ENCODE peak calls at places on chromosomes 7 and 10, in six cellular contexts. L is neural progenitor cell, T is dermis microvascular lymphatic vessel endothelial cell, V is neural crest cell, Z is nephron progenitor cell, D is cerebellum. Y is an unnamed sample.

GRCh38 chr10:116271593-116272496 is 1.2 kb downstream of the GFRA1 start:
- DNase-seq in L (peak), T (no peak), V (peak), Z (peak), D (no peak), Y (peak)

GRCh38 chr7:107505362-107505761 is 35.5 kb downstream of the GPR22 start:
- DNase-seq in L (no peak), T (no peak), V (no peak), Z (no peak), D (no peak), Y (no peak)

GRCh38 chr7:156668130-156668741 is 27.7 kb downstream of the RNF32 start:
- DNase-seq in L (no peak), T (no peak), V (no peak), Z (no peak), D (no peak), Y (no peak)

GRCh38 chr10:74575912-74576311 is 250.5 kb upstream of the KAT6B start:
- DNase-seq in L (no peak), T (no peak), V (no peak), Z (no peak), D (no peak), Y (no peak)

GRCh38 chr10:30455816-30456215 is 21.8 kb downstream of the MAP3K8 start:
- DNase-seq in L (no peak), T (no peak), V (no peak), Z (no peak), D (no peak), Y (no peak)

GRCh38 chr7:44580945-44581344 is 1.1 kb downstream of the TMED4 start:
- DNase-seq in L (no peak), T (no peak), V (no peak), Z (peak), D (no peak), Y (no peak)

GRCh38 chr10:29595636-29596225 is 39.0 kb downstream of the SVIL start:
- DNase-seq in L (no peak), T (no peak), V (no peak), Z (no peak), D (no peak), Y (no peak)

GRCh38 chr7:47227762-47228177 is 354.1 kb downstream of the TNS3 start:
- DNase-seq in L (no peak), T (no peak), V (no peak), Z (no peak), D (no peak), Y (no peak)

GRCh38 chr7:117005449-117005848 is 52.1 kb downstream of the ST7 start:
- DNase-seq in L (no peak), T (peak), V (no peak), Z (no peak), D (no peak), Y (no peak)

Y was measured in H7.